ENCODE peak calls at places on chromosome 21, in eight cellular contexts. Y is endothelial cell of umbilical vein; T is CD8-positive, alpha-beta T cell; X is transverse colon; H is Peyer's patch; W is BE2C; E is stomach; U is psoas muscle. O is an unnamed sample.

GRCh38 chr21:39381009-39381408 is 32.1 kb upstream of the HMGN1 start:
- DNase-seq in Y (no peak), T (no peak), X (no peak), H (no peak), W (no peak), E (no peak), U (no peak), O (no peak)

GRCh38 chr21:33870768-33871167 is 44.8 kb downstream of the ATP5PO start:
- DNase-seq in Y (no peak), T (no peak), X (no peak), H (no peak), W (no peak), E (no peak), U (no peak), O (no peak)

GRCh38 chr21:15054089-15054488 is 10.7 kb downstream of the NRIP1 start:
- DNase-seq in Y (peak; percentile 25), T (no peak), X (peak; percentile 28), H (no peak), W (no peak), E (no peak), U (no peak), O (no peak)

GRCh38 chr21:43929217-43929971 is 64.4 kb downstream of the AGPAT3 start:
- DNase-seq in Y (no peak), T (no peak), X (no peak), H (no peak), W (no peak), E (peak; percentile 72), U (peak; percentile 67), O (no peak)

GRCh38 chr21:29332461-29333354 is 34.0 kb downstream of the BACH1 start:
- DNase-seq in Y (peak; percentile 21), T (no peak), X (no peak), H (no peak), W (no peak), E (no peak), U (no peak), O (no peak)

GRCh38 chr21:34825101-34825500 is 156.3 kb downstream of the CLIC6 start:
- DNase-seq in Y (no peak), T (no peak), X (no peak), H (no peak), W (no peak), E (no peak), U (no peak), O (no peak)

GRCh38 chr21:42169758-42170157 is 49.2 kb upstream of the ABCG1 start:
- DNase-seq in Y (no peak), T (no peak), X (no peak), H (no peak), W (no peak), E (no peak), U (no peak), O (no peak)

GRCh38 chr21:28884976-28885852 is 107.5 kb downstream of the LTN1 start:
- DNase-seq in Y (peak; percentile 93), T (peak; percentile 81), X (peak; percentile 90), H (peak; percentile 90), W (peak; percentile 91), E (peak; percentile 82), U (peak; percentile 91), O (peak; percentile 98)

GRCh38 chr21:41706678-41707077 is 60.2 kb downstream of the RIPK4 start:
- DNase-seq in Y (peak; percentile 5), T (no peak), X (peak; percentile 69), H (no peak), W (no peak), E (no peak), U (no peak), O (no peak)

GRCh38 chr21:38955495-38955894 is 149.8 kb downstream of the ETS2 start:
- DNase-seq in Y (no peak), T (no peak), X (peak; percentile 72), H (peak; percentile 65), W (no peak), E (peak; percentile 39), U (no peak), O (no peak)

GRCh38 chr21:30994917-30995316 is 43.4 kb downstream of the KRTAP19-8 start:
- DNase-seq in Y (no peak), T (no peak), X (no peak), H (no peak), W (no peak), E (no peak), U (no peak), O (no peak)

GRCh38 chr21:29434081-29434480 is 135.4 kb downstream of the BACH1 start:
- DNase-seq in Y (no peak), T (no peak), X (no peak), H (no peak), W (no peak), E (no peak), U (no peak), O (no peak)

GRCh38 chr21:27677547-27677946 is 710.7 kb upstream of the ADAMTS5 start:
- DNase-seq in Y (no peak), T (no peak), X (no peak), H (no peak), W (no peak), E (no peak), U (no peak), O (no peak)

GRCh38 chr21:43188712-43189151 is 19.9 kb downstream of the CRYAA start:
- DNase-seq in Y (no peak), T (no peak), X (peak; percentile 22), H (no peak), W (no peak), E (peak; percentile 66), U (no peak), O (no peak)

GRCh38 chr21:43984905-43985689 is 27.0 kb upstream of the TRAPPC10 start:
- DNase-seq in Y (no peak), T (no peak), X (no peak), H (no peak), W (no peak), E (no peak), U (no peak), O (no peak)

GRCh38 chr21:15182731-15183130 is 117.9 kb upstream of the NRIP1 start:
- DNase-seq in Y (no peak), T (no peak), X (no peak), H (no peak), W (no peak), E (no peak), U (no peak), O (peak; percentile 18)

GRCh38 chr21:41258617-41259016 is 58.0 kb upstream of the FAM3B start:
- DNase-seq in Y (no peak), T (no peak), X (no peak), H (no peak), W (no peak), E (no peak), U (no peak), O (no peak)

GRCh38 chr21:38544681-38545080 is 46.4 kb upstream of the ERG start:
- DNase-seq in Y (no peak), T (no peak), X (no peak), H (no peak), W (no peak), E (no peak), U (no peak), O (no peak)

GRCh38 chr21:46366091-46366490 is 42.1 kb downstream of the PCNT start:
- DNase-seq in Y (no peak), T (no peak), X (no peak), H (no peak), W (no peak), E (no peak), U (no peak), O (no peak)
- H3K36me3 ChIP-seq in Y (peaks cover 15% of the 10 kb centered on the region), T (peaks cover 31% of the 10 kb centered on the region), X (peaks cover 32% of the 10 kb centered on the region), H (peaks cover 48% of the 10 kb centered on the region), W (peaks cover 47% of the 10 kb centered on the region), E (peaks cover 80% of the 10 kb centered on the region), U (peaks cover 8% of the 10 kb centered on the region), O (peaks cover 21% of the 10 kb centered on the region)

DNA sequence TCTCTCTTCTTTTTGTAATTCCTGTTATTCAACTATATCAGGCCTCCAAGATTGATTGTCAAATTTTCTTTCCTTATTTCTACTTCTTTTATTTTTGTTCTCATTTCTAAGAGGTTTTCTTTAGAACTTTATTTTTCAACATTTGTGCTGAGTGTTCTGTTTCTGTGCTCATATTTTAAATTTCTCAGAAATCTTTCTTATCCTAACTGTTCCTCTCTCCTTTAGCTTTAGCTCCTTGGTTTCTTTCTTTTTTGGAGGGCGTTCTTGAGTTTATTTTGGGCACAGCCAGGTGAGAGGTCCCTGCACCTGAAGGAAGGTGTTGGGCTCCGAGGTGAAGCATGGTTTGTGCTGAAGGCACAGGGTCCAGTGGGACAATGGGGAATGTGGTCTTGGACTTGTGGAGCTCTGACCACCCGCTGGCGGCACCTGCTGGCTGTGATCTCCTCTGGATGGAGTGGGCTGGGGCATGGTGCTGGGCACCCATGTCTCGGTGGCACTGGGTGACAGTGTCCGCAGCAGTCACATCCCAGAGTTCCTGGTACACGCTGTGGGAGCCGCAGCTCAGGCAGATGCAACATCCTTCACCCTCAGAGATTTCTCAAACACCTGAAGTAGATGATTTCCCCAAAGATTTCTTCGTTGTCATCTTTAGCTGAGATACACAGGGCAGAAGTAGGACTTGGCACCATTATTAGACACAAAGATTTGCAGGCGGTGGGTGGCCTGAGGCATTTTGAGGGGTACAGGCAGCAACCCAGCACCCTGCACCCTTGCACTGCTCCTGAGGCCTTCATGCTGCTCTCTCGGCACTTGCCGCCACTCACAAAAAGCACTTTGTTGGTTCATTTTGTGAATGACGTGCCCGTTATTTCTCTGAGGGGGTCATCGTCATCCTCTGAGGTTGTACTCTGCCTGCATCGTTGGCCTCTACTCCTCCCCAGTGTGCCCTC is 38.2 kb upstream of the DIP2A start:
- DNase-seq in Y (no peak), T (no peak), X (no peak), H (no peak), W (no peak), E (no peak), U (peak; percentile 12), O (no peak)
- TF ChIP-seq CTCF in Y (no peak), T (no peak), X (no peak), H (no peak), W (no peak), E (no peak), U (no peak), O (no peak)

GRCh38 chr21:16588433-16588860 is 858.7 kb downstream of the USP25 start:
- DNase-seq in Y (no peak), T (no peak), X (peak; percentile 21), H (peak; percentile 50), W (peak; percentile 91), E (peak; percentile 31), U (peak; percentile 65), O (no peak)
- H3K4me3 ChIP-seq in Y (no peak overlapping the region), T (no peak overlapping the region), X (peak overlapping the region; percentile 9), H (peak overlapping the region; percentile 31), W (peak overlapping the region; percentile 56), E (peak overlapping the region; percentile 39), U (peak overlapping the region; percentile 64), O (no peak overlapping the region)

GRCh38 chr21:32602099-32602498 is 10.1 kb downstream of the CFAP298 start:
- DNase-seq in Y (no peak), T (no peak), X (no peak), H (no peak), W (no peak), E (no peak), U (no peak), O (no peak)

GRCh38 chr21:32603131-32603530 is 9.0 kb downstream of the CFAP298 start:
- DNase-seq in Y (no peak), T (no peak), X (no peak), H (no peak), W (no peak), E (no peak), U (no peak), O (no peak)

GRCh38 chr21:32604484-32604883 is 7.7 kb downstream of the CFAP298 start:
- DNase-seq in Y (no peak), T (no peak), X (no peak), H (no peak), W (no peak), E (no peak), U (no peak), O (no peak)

DNA sequence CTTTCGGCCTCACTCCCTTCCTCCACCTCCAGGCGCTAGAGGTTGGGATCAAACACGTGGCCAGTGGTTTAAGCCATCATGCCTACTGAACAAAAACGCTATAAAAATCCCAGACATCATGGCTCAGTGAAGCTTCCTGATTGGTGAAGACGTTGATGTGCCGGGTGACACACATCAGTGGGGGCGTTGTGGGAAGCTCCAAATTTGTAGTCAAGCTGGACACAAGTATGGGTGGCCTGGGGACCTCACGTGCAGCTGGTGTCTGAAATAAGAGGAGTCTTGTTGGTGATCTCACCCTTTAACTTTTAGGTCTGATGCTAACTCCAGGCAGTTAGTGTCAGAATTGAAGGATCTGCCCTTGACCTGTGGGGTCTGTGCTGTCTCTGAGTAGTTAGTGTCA is 6.7 kb downstream of the CFAP298 start:
- DNase-seq in Y (no peak), T (no peak), X (no peak), H (no peak), W (no peak), E (no peak), U (no peak), O (no peak)
- H3K36me3 ChIP-seq in Y (peaks cover 31% of the 10 kb centered on the region), T (peaks cover 42% of the 10 kb centered on the region), X (peaks cover 57% of the 10 kb centered on the region), H (peaks cover 81% of the 10 kb centered on the region), W (peaks cover 47% of the 10 kb centered on the region), E (peaks cover 87% of the 10 kb centered on the region), U (peaks cover 13% of the 10 kb centered on the region), O (peaks cover 14% of the 10 kb centered on the region)